ENCODE peak calls at places on chromosomes 2 and 18, in six cellular contexts. One of them, this sample, is unnamed.

GRCh38 chr2:232162191-232162590 is 200.7 kb downstream of the DIS3L2 start:
- DNase-seq in cardiac muscle cell: peak
- DNase-seq in BJ: no peak
- DNase-seq in stomach: no peak
- DNase-seq in AG10803: peak
- DNase-seq in osteocyte: no peak
- DNase-seq in this sample: no peak

GRCh38 chr18:68494802-68495560 is 219.9 kb downstream of the TMX3 start:
- DNase-seq in cardiac muscle cell: peak
- DNase-seq in BJ: peak
- DNase-seq in stomach: no peak
- DNase-seq in AG10803: peak
- DNase-seq in osteocyte: no peak
- DNase-seq in this sample: no peak

GRCh38 chr18:78725426-78725825 is 254.2 kb upstream of the SALL3 start:
- DNase-seq in cardiac muscle cell: no peak
- DNase-seq in BJ: no peak
- DNase-seq in stomach: peak
- DNase-seq in AG10803: no peak
- DNase-seq in osteocyte: peak
- DNase-seq in this sample: no peak

GRCh38 chr2:40220177-40220925 is 231.5 kb downstream of the SLC8A1 start:
- DNase-seq in cardiac muscle cell: peak
- DNase-seq in BJ: no peak
- DNase-seq in stomach: no peak
- DNase-seq in AG10803: peak
- DNase-seq in osteocyte: no peak
- DNase-seq in this sample: no peak

GRCh38 chr2:68125821-68126220 is 31.9 kb upstream of the PNO1 start:
- DNase-seq in cardiac muscle cell: no peak
- DNase-seq in BJ: no peak
- DNase-seq in stomach: no peak
- DNase-seq in AG10803: peak
- DNase-seq in osteocyte: no peak
- DNase-seq in this sample: no peak

GRCh38 chr2:207330912-207331311 is 165.2 kb upstream of the KLF7 start:
- DNase-seq in cardiac muscle cell: peak
- DNase-seq in BJ: peak
- DNase-seq in stomach: peak
- DNase-seq in AG10803: peak
- DNase-seq in osteocyte: no peak
- DNase-seq in this sample: no peak

GRCh38 chr2:144707927-144708326 is 188.0 kb upstream of the ZEB2 start:
- DNase-seq in cardiac muscle cell: no peak
- DNase-seq in BJ: no peak
- DNase-seq in stomach: no peak
- DNase-seq in AG10803: peak
- DNase-seq in osteocyte: no peak
- DNase-seq in this sample: no peak

GRCh38 chr18:8901019-8901418 is 195.7 kb downstream of the MTCL1 start:
- DNase-seq in cardiac muscle cell: no peak
- DNase-seq in BJ: no peak
- DNase-seq in stomach: no peak
- DNase-seq in AG10803: no peak
- DNase-seq in osteocyte: no peak
- DNase-seq in this sample: no peak

GRCh38 chr2:239376351-239376750 is 24.5 kb downstream of the HDAC4 start:
- DNase-seq in cardiac muscle cell: no peak
- DNase-seq in BJ: no peak
- DNase-seq in stomach: no peak
- DNase-seq in AG10803: no peak
- DNase-seq in osteocyte: no peak
- DNase-seq in this sample: no peak

GRCh38 chr2:15662026-15662425 is 70.4 kb downstream of the DDX1 start:
- DNase-seq in cardiac muscle cell: no peak
- DNase-seq in BJ: no peak
- DNase-seq in stomach: no peak
- DNase-seq in AG10803: no peak
- DNase-seq in osteocyte: no peak
- DNase-seq in this sample: no peak

GRCh38 chr2:186607660-186608324 is 17.9 kb downstream of the ITGAV start:
- DNase-seq in cardiac muscle cell: no peak
- DNase-seq in BJ: no peak
- DNase-seq in stomach: no peak
- DNase-seq in AG10803: no peak
- DNase-seq in osteocyte: no peak
- DNase-seq in this sample: no peak

GRCh38 chr2:135279209-135279608 is 227.1 kb downstream of the RAB3GAP1 start:
- DNase-seq in cardiac muscle cell: no peak
- DNase-seq in BJ: no peak
- DNase-seq in stomach: no peak
- DNase-seq in AG10803: no peak
- DNase-seq in osteocyte: no peak
- DNase-seq in this sample: no peak

GRCh38 chr2:210502997-210503621 is 26.6 kb upstream of the LANCL1 start:
- DNase-seq in cardiac muscle cell: peak
- DNase-seq in BJ: no peak
- DNase-seq in stomach: peak
- DNase-seq in AG10803: peak
- DNase-seq in osteocyte: no peak
- DNase-seq in this sample: peak

GRCh38 chr18:62245699-62246098 is 58.6 kb downstream of the RELCH start:
- DNase-seq in cardiac muscle cell: no peak
- DNase-seq in BJ: no peak
- DNase-seq in stomach: no peak
- DNase-seq in AG10803: no peak
- DNase-seq in osteocyte: no peak
- DNase-seq in this sample: no peak

GRCh38 chr2:174176898-174177297 is 71.4 kb downstream of the OLA1 start:
- DNase-seq in cardiac muscle cell: no peak
- DNase-seq in BJ: no peak
- DNase-seq in stomach: no peak
- DNase-seq in AG10803: peak
- DNase-seq in osteocyte: no peak
- DNase-seq in this sample: no peak

GRCh38 chr18:13500227-13500865 is 226.0 kb downstream of the FAM210A start:
- DNase-seq in cardiac muscle cell: peak
- DNase-seq in BJ: peak
- DNase-seq in stomach: no peak
- DNase-seq in AG10803: peak
- DNase-seq in osteocyte: no peak
- DNase-seq in this sample: peak

GRCh38 chr2:28150994-28151393 is 241.7 kb upstream of the FOSL2 start:
- DNase-seq in cardiac muscle cell: no peak
- DNase-seq in BJ: no peak
- DNase-seq in stomach: no peak
- DNase-seq in AG10803: no peak
- DNase-seq in osteocyte: no peak
- DNase-seq in this sample: no peak

GRCh38 chr2:43027103-43027482 is 199.3 kb downstream of the ZFP36L2 start:
- DNase-seq in cardiac muscle cell: no peak
- DNase-seq in BJ: no peak
- DNase-seq in stomach: no peak
- DNase-seq in AG10803: peak
- DNase-seq in osteocyte: no peak
- DNase-seq in this sample: no peak

GRCh38 chr2:20578895-20579825 is 71.7 kb downstream of the HS1BP3 start:
- DNase-seq in cardiac muscle cell: peak
- DNase-seq in BJ: peak
- DNase-seq in stomach: peak
- DNase-seq in AG10803: peak
- DNase-seq in osteocyte: peak
- DNase-seq in this sample: no peak

GRCh38 chr18:24089059-24089458 is 49.8 kb upstream of the CABYR start:
- DNase-seq in cardiac muscle cell: no peak
- DNase-seq in BJ: no peak
- DNase-seq in stomach: no peak
- DNase-seq in AG10803: peak
- DNase-seq in osteocyte: no peak
- DNase-seq in this sample: no peak

GRCh38 chr2:183575481-183575880 is 451.2 kb downstream of the NUP35 start:
- DNase-seq in cardiac muscle cell: no peak
- DNase-seq in BJ: no peak
- DNase-seq in stomach: no peak
- DNase-seq in AG10803: no peak
- DNase-seq in osteocyte: no peak
- DNase-seq in this sample: no peak

GRCh38 chr2:20353597-20353996 is 3.0 kb upstream of the PUM2 start:
- DNase-seq in cardiac muscle cell: no peak
- DNase-seq in BJ: no peak
- DNase-seq in stomach: no peak
- DNase-seq in AG10803: no peak
- DNase-seq in osteocyte: no peak
- DNase-seq in this sample: no peak

DNA sequence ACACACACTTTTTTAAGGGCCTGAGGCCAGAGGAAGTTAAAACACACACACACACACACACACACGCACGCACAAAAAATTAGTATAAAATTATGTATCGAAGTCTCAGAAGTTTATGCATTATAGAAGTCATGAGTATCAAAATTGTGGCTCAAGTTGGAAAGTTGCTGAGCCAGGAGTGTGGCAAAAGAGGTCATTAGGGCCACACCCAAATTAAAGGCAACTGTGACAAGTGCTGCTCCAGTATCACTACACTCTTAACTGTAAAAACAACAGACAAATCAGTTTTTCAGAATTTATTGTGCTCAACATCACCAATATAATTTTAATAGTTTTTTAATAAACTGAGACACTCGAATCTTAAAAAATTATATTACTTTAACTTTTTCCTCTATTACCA is 36.9 kb downstream of the YWHAQ start:
- DNase-seq in cardiac muscle cell: no peak
- DNase-seq in BJ: no peak
- DNase-seq in stomach: no peak
- DNase-seq in AG10803: no peak
- DNase-seq in osteocyte: no peak
- DNase-seq in this sample: no peak
- TF ChIP-seq CTCF in cardiac muscle cell: no peak
- TF ChIP-seq CTCF in BJ: no peak
- TF ChIP-seq CTCF in stomach: no peak
- TF ChIP-seq CTCF in AG10803: no peak
- TF ChIP-seq CTCF in osteocyte: no peak
- TF ChIP-seq CTCF in this sample: no peak

GRCh38 chr2:107669335-107669734 is 157.4 kb upstream of the RGPD4 start:
- DNase-seq in cardiac muscle cell: peak
- DNase-seq in BJ: no peak
- DNase-seq in stomach: no peak
- DNase-seq in AG10803: peak
- DNase-seq in osteocyte: no peak
- DNase-seq in this sample: no peak
- TF ChIP-seq CTCF in cardiac muscle cell: peak
- TF ChIP-seq CTCF in BJ: peak
- TF ChIP-seq CTCF in stomach: no peak
- TF ChIP-seq CTCF in AG10803: peak
- TF ChIP-seq CTCF in osteocyte: peak
- TF ChIP-seq CTCF in this sample: peak

GRCh38 chr2:236758406-236758805 is 188.8 kb downstream of the ACKR3 start:
- DNase-seq in cardiac muscle cell: no peak
- DNase-seq in BJ: no peak
- DNase-seq in stomach: no peak
- DNase-seq in AG10803: no peak
- DNase-seq in osteocyte: no peak
- DNase-seq in this sample: no peak

GRCh38 chr2:236761358-236761757 is 191.7 kb downstream of the ACKR3 start:
- DNase-seq in cardiac muscle cell: no peak
- DNase-seq in BJ: no peak
- DNase-seq in stomach: no peak
- DNase-seq in AG10803: no peak
- DNase-seq in osteocyte: no peak
- DNase-seq in this sample: no peak

GRCh38 chr2:236762628-236763027 is 193.0 kb downstream of the ACKR3 start:
- DNase-seq in cardiac muscle cell: no peak
- DNase-seq in BJ: no peak
- DNase-seq in stomach: no peak
- DNase-seq in AG10803: no peak
- DNase-seq in osteocyte: no peak
- DNase-seq in this sample: no peak

GRCh38 chr2:236763821-236764220 is 194.2 kb downstream of the ACKR3 start:
- DNase-seq in cardiac muscle cell: no peak
- DNase-seq in BJ: no peak
- DNase-seq in stomach: no peak
- DNase-seq in AG10803: no peak
- DNase-seq in osteocyte: no peak
- DNase-seq in this sample: no peak

GRCh38 chr2:236760246-236760645 is 190.6 kb downstream of the ACKR3 start:
- DNase-seq in cardiac muscle cell: no peak
- DNase-seq in BJ: no peak
- DNase-seq in stomach: no peak
- DNase-seq in AG10803: no peak
- DNase-seq in osteocyte: no peak
- DNase-seq in this sample: no peak
- TF ChIP-seq CTCF in cardiac muscle cell: no peak
- TF ChIP-seq CTCF in BJ: no peak
- TF ChIP-seq CTCF in stomach: no peak
- TF ChIP-seq CTCF in AG10803: no peak
- TF ChIP-seq CTCF in osteocyte: no peak
- TF ChIP-seq CTCF in this sample: no peak

GRCh38 chr2:215531284-215531683 is 95.4 kb upstream of the FN1 start:
- DNase-seq in cardiac muscle cell: peak
- DNase-seq in BJ: no peak
- DNase-seq in stomach: no peak
- DNase-seq in AG10803: peak
- DNase-seq in osteocyte: no peak
- DNase-seq in this sample: no peak

GRCh38 chr2:215530191-215530968 is 94.5 kb upstream of the FN1 start:
- DNase-seq in cardiac muscle cell: peak
- DNase-seq in BJ: no peak
- DNase-seq in stomach: no peak
- DNase-seq in AG10803: peak
- DNase-seq in osteocyte: no peak
- DNase-seq in this sample: no peak

GRCh38 chr2:215529271-215529670 is 93.4 kb upstream of the FN1 start:
- DNase-seq in cardiac muscle cell: peak
- DNase-seq in BJ: no peak
- DNase-seq in stomach: no peak
- DNase-seq in AG10803: peak
- DNase-seq in osteocyte: no peak
- DNase-seq in this sample: no peak

GRCh38 chr2:215528555-215528954 is 92.7 kb upstream of the FN1 start:
- DNase-seq in cardiac muscle cell: peak
- DNase-seq in BJ: peak
- DNase-seq in stomach: no peak
- DNase-seq in AG10803: peak
- DNase-seq in osteocyte: no peak
- DNase-seq in this sample: no peak

DNA sequence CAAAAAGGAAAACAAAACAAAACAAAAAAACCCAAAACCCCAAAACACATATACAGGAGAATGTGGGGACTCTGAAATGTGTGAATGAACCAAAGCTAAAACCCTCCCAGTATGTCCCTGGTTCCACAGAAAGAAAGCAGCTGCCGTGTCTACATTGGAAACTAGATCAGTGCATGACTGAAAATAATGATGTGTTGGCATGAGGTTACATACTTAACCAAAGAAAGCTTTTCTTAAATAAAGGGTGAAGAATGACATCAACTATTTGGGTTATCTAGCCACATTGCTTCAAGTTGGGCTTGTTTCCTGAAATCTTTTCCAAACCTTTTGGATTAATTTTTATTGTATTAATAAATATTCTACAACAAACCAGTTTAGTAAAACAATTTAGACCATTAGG is 91.9 kb upstream of the FN1 start:
- DNase-seq in cardiac muscle cell: peak
- DNase-seq in BJ: no peak
- DNase-seq in stomach: no peak
- DNase-seq in AG10803: peak
- DNase-seq in osteocyte: no peak
- DNase-seq in this sample: no peak
- TF ChIP-seq CTCF in cardiac muscle cell: no peak
- TF ChIP-seq CTCF in BJ: no peak
- TF ChIP-seq CTCF in stomach: no peak
- TF ChIP-seq CTCF in AG10803: no peak
- TF ChIP-seq CTCF in osteocyte: no peak
- TF ChIP-seq CTCF in this sample: no peak

This sample was measured in nephron progenitor cell.